ENCODE peak calls at places on chromosomes 3 and 15, in four cellular contexts. One of them, this sample, is unnamed.

GRCh38 chr3:54891540-54891897 is 36.3 kb downstream of the LRTM1 start:
- DNase-seq in AG04450: peak
- DNase-seq in fibroblast of the aortic adventitia: peak
- DNase-seq in right lobe of liver: no peak
- DNase-seq in this sample: peak

GRCh38 chr15:55741592-55742497 is 1.1 kb downstream of the PRTG start:
- DNase-seq in AG04450: no peak
- DNase-seq in right lobe of liver: no peak
- DNase-seq in fibroblast of the aortic adventitia: no peak
- DNase-seq in this sample: peak

GRCh38 chr3:52315977-52316764 is at the start of gene DNAH1:
- DNase-seq in AG04450: no peak
- DNase-seq in right lobe of liver: no peak
- DNase-seq in fibroblast of the aortic adventitia: no peak
- DNase-seq in this sample: no peak

GRCh38 chr15:59247364-59247763 is 40.7 kb downstream of the LDHAL6B start:
- DNase-seq in fibroblast of the aortic adventitia: peak
- DNase-seq in right lobe of liver: peak
- DNase-seq in AG04450: peak
- DNase-seq in this sample: peak

GRCh38 chr15:78035319-78035718 is 42.2 kb downstream of the TBC1D2B start:
- DNase-seq in fibroblast of the aortic adventitia: peak
- DNase-seq in AG04450: no peak
- DNase-seq in right lobe of liver: peak
- DNase-seq in this sample: no peak

GRCh38 chr3:111051354-111051753 is 20.3 kb upstream of the NECTIN3 start:
- DNase-seq in fibroblast of the aortic adventitia: no peak
- DNase-seq in right lobe of liver: no peak
- DNase-seq in AG04450: no peak
- DNase-seq in this sample: no peak

GRCh38 chr15:38263996-38264395 is 11.4 kb downstream of the SPRED1 start:
- DNase-seq in AG04450: peak
- DNase-seq in fibroblast of the aortic adventitia: peak
- DNase-seq in right lobe of liver: no peak
- DNase-seq in this sample: no peak

GRCh38 chr3:67375961-67376360 is 278.5 kb downstream of the SUCLG2 start:
- DNase-seq in AG04450: no peak
- DNase-seq in right lobe of liver: no peak
- DNase-seq in fibroblast of the aortic adventitia: no peak
- DNase-seq in this sample: no peak

GRCh38 chr15:62495670-62496328 is 330.7 kb upstream of the C2CD4B start:
- DNase-seq in AG04450: peak
- DNase-seq in fibroblast of the aortic adventitia: peak
- DNase-seq in right lobe of liver: no peak
- DNase-seq in this sample: peak

GRCh38 chr3:185715091-185715490 is 109.8 kb downstream of the IGF2BP2 start:
- DNase-seq in AG04450: no peak
- DNase-seq in fibroblast of the aortic adventitia: peak
- DNase-seq in right lobe of liver: no peak
- DNase-seq in this sample: no peak

GRCh38 chr3:52633786-52634185 is 51.9 kb downstream of the PBRM1 start:
- DNase-seq in AG04450: no peak
- DNase-seq in fibroblast of the aortic adventitia: no peak
- DNase-seq in right lobe of liver: no peak
- DNase-seq in this sample: peak

GRCh38 chr3:197420115-197420514 is 121.7 kb upstream of the DLG1 start:
- DNase-seq in fibroblast of the aortic adventitia: peak
- DNase-seq in right lobe of liver: no peak
- DNase-seq in AG04450: no peak
- DNase-seq in this sample: peak

GRCh38 chr3:107938128-107938527 is 152.7 kb downstream of the CD47 start:
- DNase-seq in fibroblast of the aortic adventitia: peak
- DNase-seq in AG04450: no peak
- DNase-seq in right lobe of liver: no peak
- DNase-seq in this sample: peak

GRCh38 chr3:67460841-67461240 is 193.6 kb downstream of the SUCLG2 start:
- DNase-seq in AG04450: no peak
- DNase-seq in fibroblast of the aortic adventitia: no peak
- DNase-seq in right lobe of liver: no peak
- DNase-seq in this sample: no peak

GRCh38 chr15:90211440-90212168 is 10.5 kb downstream of the SEMA4B start:
- DNase-seq in fibroblast of the aortic adventitia: peak
- DNase-seq in AG04450: no peak
- DNase-seq in right lobe of liver: no peak
- DNase-seq in this sample: peak
- H3K4me3 ChIP-seq in fibroblast of the aortic adventitia: no peak
- H3K4me3 ChIP-seq in AG04450: no peak
- H3K4me3 ChIP-seq in right lobe of liver: no peak
- H3K4me3 ChIP-seq in this sample: no peak

DNA sequence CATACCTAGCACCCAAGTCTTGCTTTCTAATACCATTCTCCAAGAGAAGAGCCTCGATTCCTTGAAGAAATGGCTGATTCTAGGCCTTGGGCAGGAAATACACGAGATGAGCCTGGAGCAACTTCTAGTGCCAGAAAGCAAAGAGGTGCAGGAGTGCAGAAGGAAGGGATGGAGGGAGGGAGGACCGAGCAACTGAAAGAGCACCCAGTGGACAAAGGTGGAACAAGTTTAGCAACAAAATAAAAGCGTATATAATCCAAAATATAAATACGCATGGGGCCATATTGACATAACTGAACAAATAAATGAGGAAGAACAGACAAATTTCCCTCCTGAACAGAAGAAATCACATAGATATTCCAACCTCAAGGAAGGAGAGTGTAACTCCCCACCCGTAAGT is 34.4 kb downstream of the CHSY1 start:
- DNase-seq in AG04450: no peak
- DNase-seq in right lobe of liver: no peak
- DNase-seq in fibroblast of the aortic adventitia: no peak
- DNase-seq in this sample: no peak
- H3K4me3 ChIP-seq in AG04450: no peak
- H3K4me3 ChIP-seq in right lobe of liver: no peak
- H3K4me3 ChIP-seq in fibroblast of the aortic adventitia: no peak
- H3K4me3 ChIP-seq in this sample: no peak

GRCh38 chr3:172913911-172914730 is 163.6 kb downstream of the ECT2 start:
- DNase-seq in fibroblast of the aortic adventitia: no peak
- DNase-seq in right lobe of liver: no peak
- DNase-seq in AG04450: no peak
- DNase-seq in this sample: no peak

GRCh38 chr3:172918568-172919296 is 168.2 kb downstream of the ECT2 start:
- DNase-seq in right lobe of liver: no peak
- DNase-seq in AG04450: no peak
- DNase-seq in fibroblast of the aortic adventitia: no peak
- DNase-seq in this sample: no peak

GRCh38 chr3:172915911-172916514 is 165.5 kb downstream of the ECT2 start:
- DNase-seq in AG04450: no peak
- DNase-seq in fibroblast of the aortic adventitia: no peak
- DNase-seq in right lobe of liver: no peak
- DNase-seq in this sample: no peak

GRCh38 chr3:172918165-172918564 is 167.6 kb downstream of the ECT2 start:
- DNase-seq in AG04450: no peak
- DNase-seq in fibroblast of the aortic adventitia: peak
- DNase-seq in right lobe of liver: no peak
- DNase-seq in this sample: peak

DNA sequence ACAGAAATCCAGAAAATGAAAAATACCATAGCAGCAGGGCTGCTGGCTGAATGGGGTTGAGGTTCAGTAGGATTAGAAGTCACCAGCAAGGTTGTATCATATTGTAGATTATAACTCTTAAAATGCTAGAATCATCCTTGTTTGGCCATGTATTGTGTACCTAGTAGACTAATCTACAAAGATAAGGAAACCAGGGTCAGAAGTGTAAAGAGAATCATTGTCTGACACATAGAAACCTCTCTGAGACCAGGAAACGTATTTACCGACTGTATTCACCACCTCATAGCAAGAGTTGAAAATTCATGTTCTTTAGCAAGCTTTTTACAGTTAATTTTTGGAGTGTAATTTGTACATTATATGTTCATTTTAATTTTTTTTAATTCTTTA is 168.8 kb downstream of the ECT2 start:
- DNase-seq in right lobe of liver: no peak
- DNase-seq in AG04450: no peak
- DNase-seq in fibroblast of the aortic adventitia: no peak
- DNase-seq in this sample: no peak
- H3K4me3 ChIP-seq in right lobe of liver: no peak
- H3K4me3 ChIP-seq in AG04450: no peak
- H3K4me3 ChIP-seq in fibroblast of the aortic adventitia: no peak
- H3K4me3 ChIP-seq in this sample: no peak

GRCh38 chr15:60972866-60973265 is 256.2 kb downstream of the RORA start:
- DNase-seq in fibroblast of the aortic adventitia: peak
- DNase-seq in AG04450: peak
- DNase-seq in right lobe of liver: no peak
- DNase-seq in this sample: peak
- H3K4me3 ChIP-seq in fibroblast of the aortic adventitia: no peak
- H3K4me3 ChIP-seq in AG04450: no peak
- H3K4me3 ChIP-seq in right lobe of liver: no peak
- H3K4me3 ChIP-seq in this sample: no peak

GRCh38 chr15:48352474-48353072 is 21.3 kb downstream of the DUT start:
- DNase-seq in fibroblast of the aortic adventitia: peak
- DNase-seq in right lobe of liver: peak
- DNase-seq in AG04450: no peak
- DNase-seq in this sample: peak
- H3K4me3 ChIP-seq in fibroblast of the aortic adventitia: no peak
- H3K4me3 ChIP-seq in right lobe of liver: no peak
- H3K4me3 ChIP-seq in AG04450: no peak
- H3K4me3 ChIP-seq in this sample: no peak

DNA sequence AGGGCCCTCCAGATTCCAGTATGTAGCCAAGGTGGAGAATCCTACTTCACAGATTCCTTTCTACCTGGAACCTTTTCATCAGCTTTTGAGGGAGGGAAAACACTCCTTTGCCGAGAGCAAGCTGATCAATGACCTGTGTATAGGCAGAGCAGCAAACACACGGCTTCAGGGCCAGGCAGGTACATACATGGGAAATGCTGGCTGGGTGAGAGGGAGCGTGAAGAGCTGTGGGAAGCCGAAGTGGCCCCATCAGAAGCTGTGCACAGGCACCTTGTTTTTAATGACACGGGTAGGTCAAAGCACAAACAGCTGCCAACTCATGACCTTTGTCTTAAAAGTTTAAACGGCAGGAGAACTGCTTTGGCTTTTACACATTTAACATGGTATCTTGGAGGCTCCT is 25.3 kb downstream of the STARD5 start:
- DNase-seq in fibroblast of the aortic adventitia: no peak
- DNase-seq in AG04450: no peak
- DNase-seq in right lobe of liver: no peak
- DNase-seq in this sample: no peak
- H3K4me3 ChIP-seq in fibroblast of the aortic adventitia: no peak
- H3K4me3 ChIP-seq in AG04450: no peak
- H3K4me3 ChIP-seq in right lobe of liver: peak
- H3K4me3 ChIP-seq in this sample: no peak

GRCh38 chr3:43290961-43291360 is 4.6 kb downstream of the SNRK start:
- DNase-seq in fibroblast of the aortic adventitia: peak
- DNase-seq in AG04450: no peak
- DNase-seq in right lobe of liver: no peak
- DNase-seq in this sample: peak
- H3K4me3 ChIP-seq in fibroblast of the aortic adventitia: no peak
- H3K4me3 ChIP-seq in AG04450: no peak
- H3K4me3 ChIP-seq in right lobe of liver: no peak
- H3K4me3 ChIP-seq in this sample: no peak